ENCODE peak calls at places on chromosomes 1 and 21, in four cellular contexts. S is activated gamma-delta T cell treated with anti-CD3 and anti-CD28 coated beads, Interleukin-2, amount 50 U/mL, for 16 hours; V is cardiac muscle cell; X is stimulated activated CD4-positive, alpha-beta T cell treated with anti-CD3 and anti-CD28 coated beads, Interleukin-2, amount 100 ng/mL, for 48 hours. M is an unnamed sample.
A peak's percentile ranks its signal among the peaks of the same experiment; 100 is the strongest.

GRCh38 chr1:112536561-112536960 is 27.8 kb downstream of the WNT2B start:
- DNase-seq in S (no peak), V (no peak), X (no peak), M (no peak)

GRCh38 chr1:50352428-50352827 is 70.8 kb downstream of the DMRTA2 start:
- DNase-seq in S (no peak), V (no peak), X (no peak), M (no peak)

GRCh38 chr1:39501666-39502065 is 10.2 kb downstream of the BMP8A start:
- DNase-seq in S (no peak), V (no peak), X (no peak), M (no peak)

GRCh38 chr1:216531308-216532239 is 108.3 kb upstream of the USH2A start:
- DNase-seq in S (no peak), V (no peak), X (no peak), M (peak; percentile 62)

GRCh38 chr1:159000627-159001026 is 9.1 kb upstream of the IFI16 start:
- DNase-seq in S (no peak), V (peak; percentile 53), X (no peak), M (peak; percentile 4)

GRCh38 chr1:94680008-94680377 is 138.4 kb upstream of the F3 start:
- DNase-seq in S (no peak), V (no peak), X (no peak), M (no peak)

GRCh38 chr21:20856926-20857325 is 141.3 kb upstream of the NCAM2 start:
- DNase-seq in S (no peak), V (no peak), X (no peak), M (no peak)

GRCh38 chr1:45552309-45552708 is 1.7 kb downstream of the AKR1A1 start:
- DNase-seq in S (no peak), V (no peak), X (no peak), M (no peak)

GRCh38 chr1:35298464-35298863 is 30.0 kb downstream of the ZMYM4 start:
- DNase-seq in S (peak; percentile 0), V (peak; percentile 58), X (no peak), M (peak; percentile 55)

GRCh38 chr1:160400284-160400645 is at the start of gene VANGL2:
- DNase-seq in S (no peak), V (peak; percentile 89), X (peak; percentile 54), M (peak; percentile 33)

GRCh38 chr1:92017656-92018055 is 12.1 kb upstream of the EPHX4 start:
- DNase-seq in S (no peak), V (no peak), X (no peak), M (no peak)

GRCh38 chr1:239870194-239870593 is 221.5 kb upstream of the FMN2 start:
- DNase-seq in S (no peak), V (no peak), X (no peak), M (no peak)

GRCh38 chr1:8239039-8239305 is 78.9 kb upstream of the SLC45A1 start:
- DNase-seq in S (no peak), V (no peak), X (no peak), M (peak; percentile 49)

GRCh38 chr1:193569696-193570269 is 383.4 kb upstream of the B3GALT2 start:
- DNase-seq in S (no peak), V (no peak), X (no peak), M (no peak)

GRCh38 chr1:180188103-180188506 is 33.4 kb downstream of the QSOX1 start:
- DNase-seq in S (no peak), V (peak; percentile 73), X (no peak), M (peak; percentile 63)

GRCh38 chr1:182183606-182184005 is 122.1 kb upstream of the ZNF648 start:
- DNase-seq in S (no peak), V (no peak), X (no peak), M (no peak)

GRCh38 chr1:94119306-94119705 is 1.6 kb downstream of the ABCA4 start:
- DNase-seq in S (no peak), V (no peak), X (no peak), M (no peak)

GRCh38 chr1:64961923-64962322 is 4.4 kb downstream of the JAK1 start:
- DNase-seq in S (no peak), V (no peak), X (no peak), M (no peak)

GRCh38 chr21:41152149-41152548 is 15.8 kb upstream of the BACE2 start:
- DNase-seq in S (no peak), V (no peak), X (no peak), M (no peak)

GRCh38 chr1:203914292-203914691 is 52.9 kb downstream of the SNRPE start:
- DNase-seq in S (no peak), V (no peak), X (no peak), M (no peak)

GRCh38 chr1:243708210-243708609 is 141.8 kb downstream of the AKT3 start:
- DNase-seq in S (no peak), V (no peak), X (no peak), M (peak; percentile 15)

GRCh38 chr1:18937539-18937938 is 18.9 kb downstream of the IFFO2 start:
- DNase-seq in S (no peak), V (no peak), X (no peak), M (no peak)

GRCh38 chr21:34201441-34201838 is 128.1 kb downstream of the MRPS6 start:
- DNase-seq in S (no peak), V (peak; percentile 6), X (no peak), M (no peak)

GRCh38 chr1:26690576-26691031 is 5.2 kb upstream of the ARID1A start:
- DNase-seq in S (no peak), V (peak; percentile 50), X (no peak), M (peak; percentile 32)

GRCh38 chr21:46184625-46185555 is 631 bp upstream of the SPATC1L start:
- DNase-seq in S (peak; percentile 50), V (peak; percentile 90), X (peak; percentile 43), M (peak; percentile 42)

GRCh38 chr1:172656576-172656975 is 2.3 kb upstream of the FASLG start:
- DNase-seq in S (no peak), V (no peak), X (no peak), M (no peak)

GRCh38 chr1:247322849-247323586 is 8.6 kb downstream of the ZNF496 start:
- DNase-seq in S (no peak), V (no peak), X (no peak), M (no peak)

GRCh38 chr1:21212126-21212525 is 35.4 kb upstream of the EIF4G3 start:
- DNase-seq in S (no peak), V (no peak), X (no peak), M (peak; percentile 42)

GRCh38 chr1:100164226-100164625 is 13.8 kb downstream of the LRRC39 start:
- DNase-seq in S (no peak), V (no peak), X (no peak), M (no peak)

GRCh38 chr1:220031290-220031689 is 15.0 kb downstream of the EPRS1 start:
- DNase-seq in S (no peak), V (no peak), X (no peak), M (no peak)

GRCh38 chr21:43866659-43867331 is 1.8 kb downstream of the AGPAT3 start:
- DNase-seq in S (no peak), V (no peak), X (peak; percentile 41), M (peak; percentile 64)

GRCh38 chr21:38775733-38776132 is 30.0 kb upstream of the ETS2 start:
- DNase-seq in S (no peak), V (no peak), X (no peak), M (no peak)

GRCh38 chr1:78491311-78492071 is 717 bp downstream of the PTGFR start:
- DNase-seq in S (no peak), V (peak; percentile 44), X (no peak), M (no peak)

M was measured in SW480.